ENCODE peak calls at places on chromosomes 11 and 22, in eight cellular contexts. G, M, Z, U, K, H, W and C are unnamed samples.

GRCh38 chr11:81394324-81394723 is 1339.3 kb downstream of the FAM181B start:
- DNase-seq in K (no peak), M (no peak), G (no peak), W (no peak), Z (no peak), U (no peak), H (no peak), C (no peak)

GRCh38 chr11:120303004-120303637 is 22.0 kb upstream of the TLCD5 start:
- DNase-seq in H (peak), W (peak), U (peak), M (no peak), G (no peak), K (peak), Z (peak), C (peak)

GRCh38 chr11:13009476-13009920 is 382 bp downstream of the RASSF10 start:
- DNase-seq in W (no peak), M (no peak), K (no peak), G (no peak), Z (no peak), U (no peak), H (no peak), C (no peak)

GRCh38 chr22:30204742-30205111 is 41.8 kb downstream of the LIF start:
- DNase-seq in M (no peak), G (peak), Z (peak), W (no peak), K (peak), H (peak), U (no peak), C (no peak)

GRCh38 chr11:73818838-73819237 is 31.2 kb downstream of the MRPL48 start:
- DNase-seq in K (no peak), M (no peak), H (peak), G (no peak), W (no peak), U (no peak), Z (no peak), C (no peak)

GRCh38 chr22:19571995-19572394 is 47.8 kb upstream of the CLDN5 start:
- DNase-seq in H (no peak), M (no peak), W (no peak), G (no peak), Z (no peak), K (no peak), U (no peak), C (no peak)

GRCh38 chr11:132973686-132974085 is 558.6 kb downstream of the OPCML start:
- DNase-seq in U (no peak), Z (no peak), W (no peak), K (no peak), H (no peak), M (no peak), G (no peak), C (no peak)

GRCh38 chr11:33698921-33699320 is 1.7 kb downstream of the C11orf91 start:
- DNase-seq in U (no peak), K (no peak), G (no peak), Z (no peak), W (no peak), M (no peak), H (no peak), C (no peak)

GRCh38 chr11:94201004-94201465 is 72.4 kb downstream of the PANX1 start:
- DNase-seq in U (no peak), H (no peak), Z (no peak), G (no peak), K (no peak), M (no peak), W (no peak), C (peak)

GRCh38 chr22:39312410-39312809 is 7.0 kb downstream of the RPL3 start:
- DNase-seq in K (no peak), G (no peak), Z (no peak), H (no peak), W (no peak), U (no peak), M (no peak), C (no peak)

GRCh38 chr11:32034149-32034548 is 56.7 kb upstream of the RCN1 start:
- DNase-seq in Z (no peak), U (no peak), M (no peak), H (no peak), W (no peak), K (no peak), G (no peak), C (no peak)

GRCh38 chr11:121538054-121538453 is 85.3 kb upstream of the SORL1-AS1 start:
- DNase-seq in G (no peak), W (no peak), M (no peak), K (no peak), U (no peak), Z (no peak), H (no peak), C (no peak)

GRCh38 chr11:102186836-102187235 is 76.6 kb downstream of the YAP1 start:
- DNase-seq in K (no peak), U (no peak), G (peak), Z (no peak), W (no peak), M (no peak), H (no peak), C (no peak)

GRCh38 chr11:132824642-132825041 is 707.7 kb downstream of the OPCML start:
- DNase-seq in U (no peak), G (no peak), M (no peak), Z (no peak), W (no peak), H (no peak), K (no peak), C (no peak)

GRCh38 chr11:105466582-105467228 is 143.2 kb upstream of the GRIA4 start:
- DNase-seq in M (no peak), U (no peak), Z (no peak), G (no peak), W (no peak), H (no peak), K (no peak), C (no peak)

GRCh38 chr11:59097113-59097708 is 9.8 kb upstream of the FAM111B start:
- DNase-seq in H (peak), W (no peak), Z (peak), U (peak), K (peak), M (no peak), G (no peak), C (no peak)

GRCh38 chr11:105046898-105047579 is 1.9 kb upstream of the CARD16 start:
- DNase-seq in U (no peak), K (no peak), M (no peak), Z (peak), G (peak), W (no peak), H (no peak), C (peak)

GRCh38 chr11:121889931-121890330 is 226.1 kb downstream of the BLID start:
- DNase-seq in W (no peak), H (no peak), U (no peak), K (no peak), Z (no peak), G (no peak), M (no peak), C (no peak)

DNA sequence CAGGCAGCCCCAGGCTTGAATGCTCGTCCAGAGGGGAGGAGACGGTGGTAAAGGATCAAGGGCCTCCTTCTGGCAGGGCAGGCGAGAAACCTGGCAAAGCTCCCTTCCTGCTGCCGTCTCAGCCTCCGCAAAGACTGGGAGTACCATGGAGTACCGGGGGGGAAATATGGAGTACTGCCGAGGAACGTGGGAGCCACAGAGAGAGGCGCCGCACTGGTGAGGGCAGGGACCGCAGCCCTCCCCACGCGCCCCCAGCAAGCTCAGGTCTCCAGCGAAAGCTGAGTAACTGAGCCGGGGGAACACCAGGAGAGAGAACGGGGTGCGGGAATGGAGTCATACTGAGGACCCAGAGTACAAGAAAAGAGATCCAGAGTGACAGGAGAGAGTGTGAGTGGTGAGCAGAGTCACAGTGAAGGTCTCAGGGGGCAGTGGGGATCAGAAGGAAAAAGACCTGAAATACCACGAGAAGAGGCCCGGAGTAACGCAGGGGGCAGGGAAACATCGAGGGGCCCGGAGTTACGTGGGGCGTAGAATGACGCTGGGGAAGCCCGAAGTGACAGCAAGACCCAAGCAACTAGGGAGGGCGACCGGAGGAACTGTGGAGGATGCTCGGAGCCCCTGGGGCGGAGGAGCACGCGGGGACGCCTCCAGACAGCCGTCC is 740 bp downstream of the EML3 start:
- DNase-seq in Z (peak), H (peak), K (peak), W (no peak), G (peak), M (no peak), U (no peak), C (peak)
- TF ChIP-seq EP300 in Z (no peak), H (no peak), K (no peak), W (no peak), G (no peak), M (no peak), U (no peak), C (no peak)

DNA sequence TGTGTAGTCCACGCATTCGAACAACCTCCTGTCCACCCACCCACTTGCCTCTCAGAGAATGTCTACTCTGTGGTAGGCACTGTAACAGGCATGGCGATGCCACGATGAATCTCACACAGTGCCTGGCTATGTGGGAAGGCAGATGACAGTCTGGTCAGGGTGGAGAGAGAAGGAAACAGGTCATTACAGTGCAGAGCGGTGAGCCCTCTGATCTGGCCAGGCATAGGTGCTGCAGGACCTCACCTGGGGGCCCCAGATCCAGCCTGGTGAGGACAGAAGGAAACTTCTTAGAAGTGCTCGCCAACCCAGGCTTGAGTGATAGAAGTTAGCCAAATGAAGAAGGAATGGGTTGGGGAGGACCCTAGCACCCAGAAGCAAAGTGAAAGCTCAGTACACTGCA is 19.0 kb upstream of the PEX26 start:
- DNase-seq in Z (no peak), G (no peak), W (no peak), H (no peak), M (no peak), K (no peak), U (no peak), C (no peak)
- TF ChIP-seq EP300 in Z (no peak), G (no peak), W (no peak), H (no peak), M (no peak), K (no peak), U (no peak), C (no peak)

DNA sequence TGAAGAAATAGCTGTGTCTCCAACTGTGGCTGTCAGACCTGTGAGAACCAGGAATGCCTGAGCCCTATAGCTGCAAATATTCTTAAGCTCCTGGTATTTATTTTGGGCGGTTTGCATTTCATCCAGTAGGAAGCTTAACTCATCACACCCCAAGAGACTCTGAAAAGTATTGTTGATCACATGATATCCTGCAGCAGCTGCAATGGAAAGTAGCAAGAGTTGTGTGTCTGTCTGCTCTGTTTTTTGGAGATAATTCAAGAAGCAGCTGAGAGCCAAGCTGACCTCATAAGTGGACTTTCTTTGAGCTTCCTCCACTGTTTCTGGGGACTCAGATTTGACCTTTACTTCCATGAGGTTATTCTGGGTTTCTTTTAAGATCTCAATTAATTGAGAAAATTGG is 36.4 kb upstream of the MRPL17 start:
- DNase-seq in Z (no peak), W (no peak), K (no peak), M (no peak), H (no peak), G (no peak), U (no peak), C (no peak)
- TF ChIP-seq EP300 in Z (no peak), W (no peak), K (no peak), M (no peak), H (no peak), G (no peak), U (no peak), C (no peak)

DNA sequence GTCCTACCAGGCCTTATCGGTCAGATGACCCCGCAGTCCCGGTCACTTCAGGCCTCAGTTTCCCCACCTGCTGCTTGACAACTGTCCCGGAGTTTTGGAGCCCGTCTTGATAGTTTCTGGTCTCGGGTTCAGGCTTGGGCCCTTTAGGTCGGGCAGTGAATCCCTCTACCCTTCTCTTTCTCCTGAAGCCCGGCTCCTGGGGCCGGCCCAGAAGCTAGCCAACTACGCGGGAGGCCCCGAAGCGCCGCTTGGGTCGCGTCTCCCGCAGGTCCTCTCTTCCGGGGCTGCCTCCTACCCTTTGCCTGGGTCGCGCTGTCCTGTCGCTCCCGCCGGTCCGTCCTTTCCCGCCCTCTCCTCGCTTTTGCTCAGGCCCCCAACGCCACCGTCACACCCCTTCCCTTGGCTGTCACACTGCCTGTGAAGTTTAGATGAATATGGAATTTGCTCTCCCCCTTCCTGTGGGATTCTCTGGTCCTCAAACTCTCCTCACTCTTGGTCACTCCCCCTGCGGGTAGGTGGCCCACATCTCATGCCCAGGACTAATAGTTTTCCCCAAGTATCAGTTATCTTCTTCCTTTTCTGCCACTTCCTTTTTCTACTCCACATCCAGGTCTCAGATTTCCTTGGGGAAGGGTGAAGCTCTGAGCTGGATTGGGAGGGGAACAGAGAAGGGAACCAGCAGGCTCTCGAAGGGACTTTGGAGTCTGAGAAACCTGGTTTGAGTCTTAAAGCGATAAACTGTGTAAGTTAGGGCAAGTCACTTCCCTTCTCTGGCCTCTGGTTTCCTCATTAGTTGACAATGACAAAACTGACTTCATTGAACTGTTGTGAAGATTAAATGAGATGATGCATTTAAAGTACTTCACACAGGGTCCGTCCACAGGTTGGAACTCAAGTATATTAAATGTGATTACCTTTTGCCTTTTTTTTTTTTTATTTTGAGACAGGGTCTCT is 791 bp downstream of the RAB1B start:
- DNase-seq in W (no peak), G (no peak), K (no peak), M (no peak), H (peak), Z (no peak), U (no peak), C (peak)
- TF ChIP-seq EP300 in W (no peak), G (no peak), K (no peak), M (no peak), H (no peak), Z (no peak), U (no peak), C (no peak)

GRCh38 chr11:116840224-116840745 is 2.9 kb upstream of the APOA1 start:
- DNase-seq in Z (no peak), G (no peak), H (no peak), K (no peak), M (no peak), W (no peak), U (no peak), C (no peak)
- TF ChIP-seq EP300 in Z (no peak), G (no peak), H (no peak), K (no peak), M (no peak), W (no peak), U (no peak), C (no peak)

GRCh38 chr22:25062378-25063095 is 110.0 kb downstream of the KIAA1671 start:
- DNase-seq in K (no peak), M (no peak), U (no peak), G (no peak), Z (peak), H (peak), W (no peak), C (no peak)
- TF ChIP-seq EP300 in K (no peak), M (no peak), U (no peak), G (no peak), Z (no peak), H (no peak), W (no peak), C (no peak)

GRCh38 chr22:32123657-32124056 is 35.4 kb downstream of the C22orf42 start:
- DNase-seq in W (peak), G (no peak), K (no peak), M (no peak), U (no peak), Z (no peak), H (no peak), C (peak)

GRCh38 chr22:32122899-32123298 is 36.2 kb downstream of the C22orf42 start:
- DNase-seq in H (no peak), U (no peak), M (no peak), Z (no peak), W (no peak), G (no peak), K (no peak), C (no peak)

GRCh38 chr22:32119568-32120235 is 39.4 kb downstream of the C22orf42 start:
- DNase-seq in W (no peak), K (no peak), Z (no peak), G (no peak), H (no peak), U (no peak), M (no peak), C (no peak)

DNA sequence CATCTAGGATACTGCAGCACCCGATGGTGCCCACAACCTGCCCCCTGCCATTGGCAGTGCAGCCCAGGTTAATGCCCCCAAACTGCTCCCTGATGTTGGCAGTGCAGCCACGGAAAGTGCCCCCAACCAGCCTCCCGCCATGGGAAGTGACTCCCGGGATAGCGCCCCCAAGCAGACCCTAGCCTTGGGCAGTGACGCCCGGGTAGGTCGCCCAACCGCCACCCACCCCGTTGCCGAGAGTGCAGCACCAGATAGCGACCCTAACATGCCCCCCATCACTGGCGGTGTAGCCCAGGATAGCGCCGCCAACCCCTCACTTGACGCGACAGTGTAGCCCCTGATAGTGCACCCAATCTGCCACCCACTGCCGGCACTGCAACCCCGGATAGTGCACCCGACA is 38.5 kb downstream of the C22orf42 start:
- DNase-seq in U (no peak), W (no peak), H (no peak), K (no peak), M (no peak), Z (no peak), G (no peak), C (no peak)
- TF ChIP-seq EP300 in U (no peak), W (no peak), H (no peak), K (no peak), M (no peak), Z (no peak), G (no peak), C (no peak)

DNA sequence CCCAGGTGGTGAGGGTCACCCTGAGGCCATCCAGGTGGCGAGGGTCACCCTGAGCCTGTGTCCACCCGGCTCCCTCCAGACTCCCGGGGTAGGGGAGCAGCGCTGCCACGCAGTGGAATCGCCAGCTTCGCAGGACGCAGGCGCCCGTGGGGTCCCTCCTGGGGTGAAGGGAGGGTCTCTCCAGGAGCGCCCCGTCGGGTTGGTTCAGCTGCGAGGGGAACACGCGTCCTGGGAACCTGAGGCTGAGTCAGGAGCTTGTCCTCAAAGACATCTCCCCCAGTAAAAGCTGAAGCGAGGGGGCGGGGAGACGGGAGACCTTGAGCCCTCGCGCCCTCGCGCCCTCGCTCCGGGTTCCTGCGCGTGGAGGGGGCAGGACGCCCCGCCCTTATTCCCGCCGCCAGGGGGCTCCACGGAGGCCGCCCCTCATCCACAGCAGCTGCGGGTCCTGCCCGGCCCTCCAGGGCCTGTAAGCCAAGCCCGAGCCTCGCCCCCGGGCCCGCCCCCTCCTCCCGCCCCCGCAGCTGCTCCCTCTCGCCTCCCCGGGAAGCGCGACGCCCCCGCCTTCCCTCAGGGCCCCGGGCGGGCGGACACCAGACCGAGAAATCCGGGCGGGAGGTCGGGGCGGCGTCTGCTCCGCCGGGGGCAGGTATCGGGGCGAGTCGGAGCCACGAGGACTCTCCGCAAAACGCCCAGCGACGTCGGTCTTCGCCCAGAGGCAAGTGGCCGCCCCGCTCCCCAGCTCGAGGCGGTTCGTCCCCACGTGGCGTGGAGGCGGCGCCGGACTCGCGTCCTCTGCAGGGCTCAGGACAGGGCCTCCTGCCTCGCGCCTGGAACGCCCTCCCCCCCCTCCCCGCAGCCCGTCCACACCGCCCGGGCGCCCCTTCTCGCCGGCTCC is 22.8 kb downstream of the PIM3 start:
- DNase-seq in M (peak), H (peak), W (no peak), Z (no peak), U (no peak), G (no peak), K (no peak), C (no peak)
- TF ChIP-seq EP300 in M (no peak), H (no peak), W (no peak), Z (no peak), U (no peak), G (no peak), K (no peak), C (no peak)

GRCh38 chr22:46262449-46263207 is 515 bp downstream of the PKDREJ start:
- DNase-seq in W (peak), K (peak), U (peak), M (peak), G (peak), H (no peak), Z (peak), C (no peak)
- TF ChIP-seq EP300 in W (no peak), K (no peak), U (no peak), M (no peak), G (no peak), H (no peak), Z (no peak), C (no peak)